ENCODE peak calls at places on chromosomes 7 and 10, in nine cellular contexts. One of them, this sample, is unnamed.

GRCh38 chr7:149071641-149072437 is 18.7 kb downstream of the ZNF786 start:
- DNase-seq in GM23248: no peak
- DNase-seq in hepatocyte: peak
- DNase-seq in heart left ventricle: peak
- DNase-seq in fibroblast of mammary gland: peak
- DNase-seq in transverse colon: no peak
- DNase-seq in left lung: no peak
- DNase-seq in fibroblast of the aortic adventitia: no peak
- DNase-seq in skeletal muscle cell: no peak
- DNase-seq in this sample: peak

GRCh38 chr7:39645482-39646407 is 22.4 kb downstream of the RALA start:
- DNase-seq in hepatocyte: no peak
- DNase-seq in fibroblast of mammary gland: no peak
- DNase-seq in transverse colon: no peak
- DNase-seq in heart left ventricle: no peak
- DNase-seq in fibroblast of the aortic adventitia: peak
- DNase-seq in left lung: no peak
- DNase-seq in GM23248: no peak
- DNase-seq in skeletal muscle cell: no peak
- DNase-seq in this sample: no peak

GRCh38 chr7:26190417-26190869 is 10.1 kb downstream of the HNRNPA2B1 start:
- DNase-seq in heart left ventricle: no peak
- DNase-seq in GM23248: no peak
- DNase-seq in left lung: no peak
- DNase-seq in skeletal muscle cell: no peak
- DNase-seq in transverse colon: no peak
- DNase-seq in fibroblast of mammary gland: no peak
- DNase-seq in fibroblast of the aortic adventitia: no peak
- DNase-seq in hepatocyte: no peak
- DNase-seq in this sample: no peak

GRCh38 chr10:988667-989545 is 672 bp downstream of the GTPBP4 start:
- DNase-seq in skeletal muscle cell: no peak
- DNase-seq in fibroblast of the aortic adventitia: peak
- DNase-seq in fibroblast of mammary gland: peak
- DNase-seq in heart left ventricle: no peak
- DNase-seq in transverse colon: no peak
- DNase-seq in hepatocyte: no peak
- DNase-seq in left lung: no peak
- DNase-seq in GM23248: peak
- DNase-seq in this sample: no peak

GRCh38 chr7:128167791-128168666 is 73.0 kb upstream of the LEP start:
- DNase-seq in heart left ventricle: no peak
- DNase-seq in left lung: no peak
- DNase-seq in fibroblast of the aortic adventitia: no peak
- DNase-seq in skeletal muscle cell: no peak
- DNase-seq in transverse colon: no peak
- DNase-seq in GM23248: no peak
- DNase-seq in fibroblast of mammary gland: no peak
- DNase-seq in hepatocyte: no peak
- DNase-seq in this sample: no peak

GRCh38 chr7:44967571-44968446 is 11.0 kb downstream of the MYO1G start:
- DNase-seq in GM23248: peak
- DNase-seq in hepatocyte: no peak
- DNase-seq in transverse colon: no peak
- DNase-seq in fibroblast of the aortic adventitia: peak
- DNase-seq in skeletal muscle cell: no peak
- DNase-seq in fibroblast of mammary gland: no peak
- DNase-seq in heart left ventricle: no peak
- DNase-seq in left lung: no peak
- DNase-seq in this sample: peak

GRCh38 chr7:1705856-1706255 is 35.8 kb downstream of the ELFN1 start:
- DNase-seq in heart left ventricle: no peak
- DNase-seq in transverse colon: no peak
- DNase-seq in left lung: peak
- DNase-seq in hepatocyte: no peak
- DNase-seq in skeletal muscle cell: no peak
- DNase-seq in fibroblast of mammary gland: no peak
- DNase-seq in fibroblast of the aortic adventitia: no peak
- DNase-seq in GM23248: no peak
- DNase-seq in this sample: peak

GRCh38 chr10:94219829-94220228 is 142.9 kb downstream of the NOC3L start:
- DNase-seq in heart left ventricle: no peak
- DNase-seq in fibroblast of the aortic adventitia: peak
- DNase-seq in transverse colon: no peak
- DNase-seq in hepatocyte: no peak
- DNase-seq in fibroblast of mammary gland: peak
- DNase-seq in skeletal muscle cell: no peak
- DNase-seq in left lung: no peak
- DNase-seq in GM23248: peak
- DNase-seq in this sample: no peak

GRCh38 chr10:48496831-48497792 is 107.8 kb downstream of the ARHGAP22 start:
- DNase-seq in heart left ventricle: no peak
- DNase-seq in fibroblast of the aortic adventitia: peak
- DNase-seq in left lung: no peak
- DNase-seq in hepatocyte: peak
- DNase-seq in GM23248: peak
- DNase-seq in skeletal muscle cell: peak
- DNase-seq in transverse colon: no peak
- DNase-seq in fibroblast of mammary gland: peak
- DNase-seq in this sample: no peak

GRCh38 chr10:78619244-78619851 is 449.4 kb upstream of the ZMIZ1 start:
- DNase-seq in hepatocyte: peak
- DNase-seq in transverse colon: peak
- DNase-seq in fibroblast of mammary gland: no peak
- DNase-seq in left lung: no peak
- DNase-seq in fibroblast of the aortic adventitia: no peak
- DNase-seq in GM23248: no peak
- DNase-seq in skeletal muscle cell: no peak
- DNase-seq in heart left ventricle: no peak
- DNase-seq in this sample: no peak

GRCh38 chr10:97830064-97830463 is 19.6 kb upstream of the GOLGA7B start:
- DNase-seq in left lung: peak
- DNase-seq in skeletal muscle cell: no peak
- DNase-seq in fibroblast of mammary gland: no peak
- DNase-seq in fibroblast of the aortic adventitia: no peak
- DNase-seq in GM23248: no peak
- DNase-seq in heart left ventricle: no peak
- DNase-seq in transverse colon: no peak
- DNase-seq in hepatocyte: no peak
- DNase-seq in this sample: no peak

GRCh38 chr7:1892011-1892965 is 222.2 kb downstream of the ELFN1 start:
- DNase-seq in fibroblast of the aortic adventitia: no peak
- DNase-seq in hepatocyte: no peak
- DNase-seq in left lung: no peak
- DNase-seq in heart left ventricle: no peak
- DNase-seq in fibroblast of mammary gland: no peak
- DNase-seq in GM23248: no peak
- DNase-seq in skeletal muscle cell: no peak
- DNase-seq in transverse colon: no peak
- DNase-seq in this sample: no peak

GRCh38 chr7:27939893-27940292 is 199.9 kb downstream of the TAX1BP1 start:
- DNase-seq in transverse colon: no peak
- DNase-seq in left lung: no peak
- DNase-seq in GM23248: no peak
- DNase-seq in fibroblast of the aortic adventitia: no peak
- DNase-seq in fibroblast of mammary gland: no peak
- DNase-seq in hepatocyte: no peak
- DNase-seq in heart left ventricle: no peak
- DNase-seq in skeletal muscle cell: no peak
- DNase-seq in this sample: no peak

GRCh38 chr7:8133955-8134733 is 127.8 kb downstream of the ICA1 start:
- DNase-seq in left lung: no peak
- DNase-seq in GM23248: no peak
- DNase-seq in skeletal muscle cell: no peak
- DNase-seq in fibroblast of the aortic adventitia: no peak
- DNase-seq in hepatocyte: no peak
- DNase-seq in heart left ventricle: no peak
- DNase-seq in fibroblast of mammary gland: no peak
- DNase-seq in transverse colon: no peak
- DNase-seq in this sample: no peak

GRCh38 chr7:32264667-32265284 is 194.6 kb upstream of the PDE1C start:
- DNase-seq in transverse colon: no peak
- DNase-seq in fibroblast of the aortic adventitia: no peak
- DNase-seq in hepatocyte: no peak
- DNase-seq in GM23248: no peak
- DNase-seq in skeletal muscle cell: no peak
- DNase-seq in fibroblast of mammary gland: no peak
- DNase-seq in heart left ventricle: no peak
- DNase-seq in left lung: no peak
- DNase-seq in this sample: no peak

DNA sequence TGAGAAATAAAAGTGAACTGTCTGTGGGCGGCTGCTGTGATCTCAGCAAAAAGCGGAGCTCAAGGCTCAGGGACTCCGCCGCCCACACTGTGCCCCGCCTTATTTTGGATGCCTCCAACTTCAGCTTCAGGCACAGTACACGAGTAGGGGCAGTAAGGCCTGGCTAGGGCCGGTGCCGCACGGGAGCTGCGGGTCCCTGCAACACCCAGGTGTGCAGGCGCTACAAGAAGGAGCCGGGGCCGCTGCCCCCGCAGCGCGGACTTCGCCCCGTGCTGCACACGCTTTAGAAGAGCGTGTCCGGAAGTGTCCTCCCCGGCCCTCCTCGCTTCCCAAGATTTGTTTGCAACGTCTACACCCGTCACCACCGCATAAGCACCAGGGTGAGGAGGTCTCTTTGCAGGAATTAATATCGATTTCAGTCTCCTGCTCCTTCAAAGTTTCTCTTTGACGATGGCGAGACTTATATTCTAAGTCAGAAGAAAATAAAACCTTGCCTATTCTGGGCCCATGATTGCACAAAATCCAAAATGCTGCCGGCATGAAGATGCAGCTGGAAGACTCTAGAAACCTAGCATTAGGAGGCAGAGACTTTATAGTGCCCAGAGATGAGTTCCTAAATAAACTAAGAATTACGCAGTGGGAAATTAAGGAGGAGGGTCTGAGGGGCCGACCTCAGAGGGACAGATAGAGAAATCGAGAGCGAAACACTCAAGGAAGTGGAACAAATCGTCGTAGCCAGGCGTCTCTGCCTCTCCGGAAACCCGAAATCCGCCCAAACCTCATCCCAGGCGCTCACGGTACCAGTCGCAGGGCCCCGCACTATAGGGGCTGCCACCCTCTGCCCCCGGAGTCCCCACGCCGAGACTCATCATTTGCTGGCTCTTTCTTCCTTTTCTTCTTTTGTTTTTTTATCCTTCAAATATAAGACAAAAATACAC is 6.4 kb downstream of the VAX1 start:
- DNase-seq in fibroblast of the aortic adventitia: no peak
- DNase-seq in skeletal muscle cell: no peak
- DNase-seq in hepatocyte: peak
- DNase-seq in left lung: no peak
- DNase-seq in heart left ventricle: no peak
- DNase-seq in transverse colon: peak
- DNase-seq in GM23248: no peak
- DNase-seq in fibroblast of mammary gland: no peak
- DNase-seq in this sample: no peak
- H3K4me3 ChIP-seq in fibroblast of the aortic adventitia: no peak
- H3K4me3 ChIP-seq in skeletal muscle cell: no peak
- H3K4me3 ChIP-seq in hepatocyte: no peak
- H3K4me3 ChIP-seq in left lung: no peak
- H3K4me3 ChIP-seq in heart left ventricle: peak
- H3K4me3 ChIP-seq in transverse colon: no peak
- H3K4me3 ChIP-seq in GM23248: no peak
- H3K4me3 ChIP-seq in fibroblast of mammary gland: no peak
- H3K4me3 ChIP-seq in this sample: no peak

GRCh38 chr7:106521115-106521514 is 139.8 kb downstream of the CCDC71L start:
- DNase-seq in left lung: no peak
- DNase-seq in fibroblast of mammary gland: no peak
- DNase-seq in GM23248: no peak
- DNase-seq in heart left ventricle: no peak
- DNase-seq in transverse colon: no peak
- DNase-seq in fibroblast of the aortic adventitia: no peak
- DNase-seq in skeletal muscle cell: no peak
- DNase-seq in hepatocyte: peak
- DNase-seq in this sample: no peak
- H3K4me3 ChIP-seq in left lung: no peak
- H3K4me3 ChIP-seq in fibroblast of mammary gland: no peak
- H3K4me3 ChIP-seq in GM23248: no peak
- H3K4me3 ChIP-seq in heart left ventricle: no peak
- H3K4me3 ChIP-seq in transverse colon: no peak
- H3K4me3 ChIP-seq in fibroblast of the aortic adventitia: no peak
- H3K4me3 ChIP-seq in skeletal muscle cell: no peak
- H3K4me3 ChIP-seq in hepatocyte: no peak
- H3K4me3 ChIP-seq in this sample: no peak

GRCh38 chr10:124259139-124259825 is 159.4 kb downstream of the OAT start:
- DNase-seq in hepatocyte: no peak
- DNase-seq in skeletal muscle cell: no peak
- DNase-seq in fibroblast of mammary gland: no peak
- DNase-seq in fibroblast of the aortic adventitia: no peak
- DNase-seq in heart left ventricle: no peak
- DNase-seq in left lung: no peak
- DNase-seq in transverse colon: no peak
- DNase-seq in GM23248: no peak
- DNase-seq in this sample: peak
- H3K4me3 ChIP-seq in hepatocyte: no peak
- H3K4me3 ChIP-seq in skeletal muscle cell: no peak
- H3K4me3 ChIP-seq in fibroblast of mammary gland: no peak
- H3K4me3 ChIP-seq in fibroblast of the aortic adventitia: no peak
- H3K4me3 ChIP-seq in heart left ventricle: no peak
- H3K4me3 ChIP-seq in left lung: no peak
- H3K4me3 ChIP-seq in transverse colon: no peak
- H3K4me3 ChIP-seq in GM23248: no peak
- H3K4me3 ChIP-seq in this sample: no peak

GRCh38 chr7:157690833-157691382 is 354.1 kb downstream of the DNAJB6 start:
- DNase-seq in left lung: peak
- DNase-seq in skeletal muscle cell: no peak
- DNase-seq in heart left ventricle: peak
- DNase-seq in fibroblast of mammary gland: peak
- DNase-seq in transverse colon: peak
- DNase-seq in hepatocyte: no peak
- DNase-seq in GM23248: peak
- DNase-seq in fibroblast of the aortic adventitia: peak
- DNase-seq in this sample: no peak
- H3K4me3 ChIP-seq in left lung: peak
- H3K4me3 ChIP-seq in skeletal muscle cell: no peak
- H3K4me3 ChIP-seq in heart left ventricle: peak
- H3K4me3 ChIP-seq in fibroblast of mammary gland: no peak
- H3K4me3 ChIP-seq in transverse colon: peak
- H3K4me3 ChIP-seq in hepatocyte: no peak
- H3K4me3 ChIP-seq in GM23248: no peak
- H3K4me3 ChIP-seq in fibroblast of the aortic adventitia: no peak
- H3K4me3 ChIP-seq in this sample: no peak

GRCh38 chr10:29370092-29370611 is 81.3 kb downstream of the LYZL1 start:
- DNase-seq in hepatocyte: no peak
- DNase-seq in fibroblast of mammary gland: peak
- DNase-seq in transverse colon: no peak
- DNase-seq in GM23248: peak
- DNase-seq in skeletal muscle cell: peak
- DNase-seq in fibroblast of the aortic adventitia: peak
- DNase-seq in heart left ventricle: no peak
- DNase-seq in left lung: no peak
- DNase-seq in this sample: no peak
- H3K4me3 ChIP-seq in hepatocyte: no peak
- H3K4me3 ChIP-seq in fibroblast of mammary gland: no peak
- H3K4me3 ChIP-seq in transverse colon: no peak
- H3K4me3 ChIP-seq in GM23248: no peak
- H3K4me3 ChIP-seq in skeletal muscle cell: peak
- H3K4me3 ChIP-seq in fibroblast of the aortic adventitia: peak
- H3K4me3 ChIP-seq in heart left ventricle: no peak
- H3K4me3 ChIP-seq in left lung: no peak
- H3K4me3 ChIP-seq in this sample: no peak

This sample was measured in BE2C.